ENCODE peak calls at places on chromosomes 16 and 17, in seven cellular contexts. U, T, Z, E, B, V and Y are unnamed samples.

GRCh38 chr17:518047-518735 is 165.6 kb upstream of the RPH3AL start:
- DNase-seq in U (no peak), T (no peak), Z (no peak), E (no peak), B (no peak), V (peak; percentile 40), Y (no peak)

GRCh38 chr16:51392651-51393187 is 241.6 kb upstream of the SALL1 start:
- DNase-seq in U (no peak), T (peak; percentile 19), Z (no peak), E (no peak), B (peak; percentile 61), V (no peak), Y (no peak)

GRCh38 chr16:22641030-22641671 is 130.5 kb downstream of the NPIPB5 start:
- DNase-seq in U (no peak), T (peak; percentile 21), Z (no peak), E (no peak), B (peak; percentile 80), V (no peak), Y (no peak)

GRCh38 chr16:48365601-48366164 is 19.5 kb downstream of the SIAH1 start:
- DNase-seq in U (no peak), T (peak; percentile 79), Z (peak; percentile 77), E (peak; percentile 9), B (peak; percentile 88), V (peak; percentile 91), Y (peak; percentile 89)

GRCh38 chr17:7484964-7485377 is 805 bp downstream of the POLR2A start:
- DNase-seq in U (no peak), T (no peak), Z (no peak), E (no peak), B (no peak), V (no peak), Y (no peak)

GRCh38 chr16:49362230-49362629 is 11.4 kb upstream of the C16orf78 start:
- DNase-seq in U (no peak), T (no peak), Z (no peak), E (no peak), B (no peak), V (no peak), Y (no peak)

GRCh38 chr17:68775338-68775737 is 174.2 kb upstream of the FAM20A start:
- DNase-seq in U (no peak), T (no peak), Z (no peak), E (no peak), B (no peak), V (no peak), Y (no peak)

GRCh38 chr17:65559483-65559801 is 2.0 kb downstream of the AXIN2 start:
- DNase-seq in U (no peak), T (no peak), Z (no peak), E (no peak), B (peak; percentile 43), V (no peak), Y (no peak)

GRCh38 chr17:8015236-8015956 is 13.0 kb downstream of the GUCY2D start:
- DNase-seq in U (no peak), T (no peak), Z (no peak), E (no peak), B (no peak), V (no peak), Y (no peak)

GRCh38 chr17:75289832-75290337 is 652 bp upstream of the SLC25A19 start:
- DNase-seq in U (peak; percentile 46), T (peak; percentile 43), Z (peak; percentile 72), E (no peak), B (peak; percentile 51), V (peak; percentile 53), Y (no peak)

GRCh38 chr16:89557230-89557935 is 3.1 kb upstream of the RPL13 start:
- DNase-seq in U (peak; percentile 25), T (peak; percentile 66), Z (peak; percentile 89), E (peak; percentile 3), B (peak; percentile 90), V (peak; percentile 78), Y (peak; percentile 82)

GRCh38 chr17:77523562-77523961 is 382.8 kb downstream of the SEC14L1 start:
- DNase-seq in U (no peak), T (no peak), Z (no peak), E (no peak), B (no peak), V (no peak), Y (no peak)

GRCh38 chr17:74201250-74201649 is 2.2 kb upstream of the RPL38 start:
- DNase-seq in U (no peak), T (no peak), Z (no peak), E (no peak), B (no peak), V (peak; percentile 57), Y (no peak)

GRCh38 chr16:64974381-64974780 is 147.5 kb downstream of the CDH11 start:
- DNase-seq in U (no peak), T (no peak), Z (no peak), E (no peak), B (no peak), V (no peak), Y (no peak)

GRCh38 chr17:69961488-69962145 is 113.4 kb upstream of the KCNJ16 start:
- DNase-seq in U (no peak), T (no peak), Z (no peak), E (no peak), B (no peak), V (peak; percentile 16), Y (peak; percentile 9)

GRCh38 chr17:42107597-42108576 is 4.6 kb downstream of the DHX58 start:
- DNase-seq in U (peak; percentile 61), T (no peak), Z (peak; percentile 89), E (peak; percentile 89), B (peak; percentile 82), V (peak; percentile 56), Y (peak; percentile 93)

GRCh38 chr17:6327007-6327406 is 107.9 kb downstream of the AIPL1 start:
- DNase-seq in U (no peak), T (no peak), Z (no peak), E (no peak), B (no peak), V (peak; percentile 76), Y (no peak)

GRCh38 chr17:29042679-29043538 is at the start of gene PIPOX:
- DNase-seq in U (no peak), T (peak; percentile 65), Z (no peak), E (no peak), B (peak; percentile 92), V (peak; percentile 20), Y (peak; percentile 38)

GRCh38 chr17:38733315-38734234 is 3.4 kb downstream of the CISD3 start:
- DNase-seq in U (no peak), T (no peak), Z (peak; percentile 25), E (no peak), B (no peak), V (no peak), Y (no peak)

GRCh38 chr17:70886648-70887047 is 717.3 kb downstream of the KCNJ2 start:
- DNase-seq in U (no peak), T (no peak), Z (no peak), E (no peak), B (no peak), V (no peak), Y (no peak)

GRCh38 chr17:28974451-28974850 is 23.1 kb upstream of the PHF12 start:
- DNase-seq in U (no peak), T (no peak), Z (no peak), E (no peak), B (no peak), V (peak; percentile 35), Y (no peak)

GRCh38 chr17:15466131-15466530 is 1.3 kb downstream of the CDRT4 start:
- DNase-seq in U (no peak), T (no peak), Z (no peak), E (no peak), B (no peak), V (no peak), Y (no peak)

GRCh38 chr17:38534498-38534885 is 71.3 kb downstream of the SRCIN1 start:
- DNase-seq in U (no peak), T (no peak), Z (no peak), E (no peak), B (no peak), V (no peak), Y (no peak)

GRCh38 chr17:18004901-18005305 is 32.2 kb downstream of the DRC3 start:
- DNase-seq in U (no peak), T (no peak), Z (no peak), E (no peak), B (no peak), V (no peak), Y (no peak)

GRCh38 chr16:87679593-87680271 is 77.4 kb downstream of the JPH3 start:
- DNase-seq in U (no peak), T (no peak), Z (no peak), E (no peak), B (no peak), V (no peak), Y (no peak)

GRCh38 chr17:66307257-66307656 is 4.8 kb downstream of the PRKCA start:
- DNase-seq in U (no peak), T (no peak), Z (no peak), E (no peak), B (no peak), V (no peak), Y (no peak)

GRCh38 chr17:2214047-2214717 is 89.4 kb downstream of the SMG6 start:
- DNase-seq in U (no peak), T (peak; percentile 80), Z (peak; percentile 30), E (no peak), B (peak; percentile 89), V (peak; percentile 58), Y (peak; percentile 18)

GRCh38 chr17:14212401-14212800 is 24.3 kb downstream of the CDRT15 start:
- DNase-seq in U (no peak), T (no peak), Z (no peak), E (no peak), B (no peak), V (no peak), Y (no peak)

GRCh38 chr16:57892041-57892440 is 78.9 kb downstream of the CNGB1 start:
- DNase-seq in U (no peak), T (peak; percentile 81), Z (no peak), E (no peak), B (peak; percentile 97), V (no peak), Y (no peak)

GRCh38 chr16:47473794-47474193 is 12.7 kb downstream of the PHKB start:
- DNase-seq in U (no peak), T (no peak), Z (no peak), E (no peak), B (no peak), V (no peak), Y (no peak)

GRCh38 chr17:37737081-37737480 is 7.8 kb downstream of the HNF1B start:
- DNase-seq in U (no peak), T (no peak), Z (no peak), E (no peak), B (no peak), V (no peak), Y (no peak)

GRCh38 chr16:80563066-80563465 is 22.3 kb downstream of the DYNLRB2 start:
- DNase-seq in U (no peak), T (no peak), Z (no peak), E (no peak), B (no peak), V (no peak), Y (no peak)

GRCh38 chr17:45110676-45111611 is 21.4 kb downstream of the PLCD3 start:
- DNase-seq in U (no peak), T (no peak), Z (no peak), E (no peak), B (no peak), V (peak; percentile 76), Y (no peak)